ENCODE peak calls at places on chromosomes 4 and X, in nine cellular contexts. M, O, N, H, W, T, U, G and P are unnamed samples.

GRCh38 chr4:74364649-74365491 is at the start of gene EREG:
- DNase-seq in T (peak; percentile 7), O (peak; percentile 29), N (peak; percentile 51), W (peak; percentile 52), M (peak; percentile 88), H (no peak), G (peak; percentile 76), U (peak; percentile 68), P (peak; percentile 45)

GRCh38 chrX:124346877-124347241 is 496 bp downstream of the SH2D1A start:
- DNase-seq in N (no peak), G (no peak), M (no peak), O (no peak), T (no peak), W (no peak), H (no peak), U (no peak), P (no peak)

GRCh38 chr4:74481891-74482609 is 37.1 kb downstream of the AREG start:
- DNase-seq in O (no peak), H (no peak), W (no peak), G (no peak), T (no peak), N (no peak), U (no peak), M (no peak), P (no peak)

GRCh38 chrX:140917354-140918115 is 84.9 kb upstream of the SPANXB1 start:
- DNase-seq in W (no peak), N (no peak), G (no peak), O (no peak), U (no peak), H (no peak), M (no peak), T (no peak), P (no peak)

GRCh38 chr4:87839309-87839946 is 6.7 kb downstream of the MEPE start:
- DNase-seq in M (peak; percentile 34), T (no peak), U (peak; percentile 37), W (peak; percentile 35), N (peak; percentile 23), O (peak; percentile 59), H (peak; percentile 16), G (peak; percentile 27), P (no peak)

GRCh38 chrX:41946230-41946629 is 22.9 kb upstream of the CASK start:
- DNase-seq in H (no peak), O (no peak), M (no peak), G (no peak), N (no peak), U (no peak), W (no peak), T (no peak), P (no peak)

GRCh38 chrX:55187281-55187680 is 32.9 kb upstream of the PAGE5 start:
- DNase-seq in H (no peak), W (peak; percentile 3), T (no peak), M (no peak), G (no peak), U (no peak), O (no peak), N (peak; percentile 47), P (no peak)

GRCh38 chr4:5511791-5512190 is 196.6 kb downstream of the EVC2 start:
- DNase-seq in H (no peak), N (peak; percentile 43), W (no peak), T (no peak), O (peak; percentile 60), U (peak; percentile 51), M (no peak), G (no peak), P (no peak)

DNA sequence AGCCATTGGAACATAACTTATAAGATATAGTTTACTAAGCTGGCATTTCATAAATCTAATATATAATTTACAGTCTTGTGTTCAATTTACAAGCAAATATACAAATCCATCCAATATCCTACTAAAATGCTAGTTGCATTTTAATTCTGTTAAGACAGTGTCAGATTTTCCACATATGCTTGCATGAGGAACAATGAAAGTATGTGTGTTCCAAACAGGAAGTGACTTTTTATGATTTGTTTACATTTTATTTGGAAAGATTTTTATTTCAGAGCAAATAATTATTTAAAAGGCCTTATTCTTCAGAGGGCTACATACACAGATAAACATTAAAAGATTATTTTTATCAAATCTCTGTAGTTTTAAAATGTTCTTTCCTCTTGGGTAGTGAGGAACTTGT is 130.1 kb downstream of the KLHL34 start:
- DNase-seq in G (no peak), M (no peak), U (peak; percentile 15), N (no peak), O (peak; percentile 16), H (no peak), T (no peak), W (no peak), P (no peak)
- TF ChIP-seq CTCF in G (no peak), M (no peak), U (no peak), N (no peak), O (no peak), H (no peak), T (no peak), W (no peak), P (no peak)

DNA sequence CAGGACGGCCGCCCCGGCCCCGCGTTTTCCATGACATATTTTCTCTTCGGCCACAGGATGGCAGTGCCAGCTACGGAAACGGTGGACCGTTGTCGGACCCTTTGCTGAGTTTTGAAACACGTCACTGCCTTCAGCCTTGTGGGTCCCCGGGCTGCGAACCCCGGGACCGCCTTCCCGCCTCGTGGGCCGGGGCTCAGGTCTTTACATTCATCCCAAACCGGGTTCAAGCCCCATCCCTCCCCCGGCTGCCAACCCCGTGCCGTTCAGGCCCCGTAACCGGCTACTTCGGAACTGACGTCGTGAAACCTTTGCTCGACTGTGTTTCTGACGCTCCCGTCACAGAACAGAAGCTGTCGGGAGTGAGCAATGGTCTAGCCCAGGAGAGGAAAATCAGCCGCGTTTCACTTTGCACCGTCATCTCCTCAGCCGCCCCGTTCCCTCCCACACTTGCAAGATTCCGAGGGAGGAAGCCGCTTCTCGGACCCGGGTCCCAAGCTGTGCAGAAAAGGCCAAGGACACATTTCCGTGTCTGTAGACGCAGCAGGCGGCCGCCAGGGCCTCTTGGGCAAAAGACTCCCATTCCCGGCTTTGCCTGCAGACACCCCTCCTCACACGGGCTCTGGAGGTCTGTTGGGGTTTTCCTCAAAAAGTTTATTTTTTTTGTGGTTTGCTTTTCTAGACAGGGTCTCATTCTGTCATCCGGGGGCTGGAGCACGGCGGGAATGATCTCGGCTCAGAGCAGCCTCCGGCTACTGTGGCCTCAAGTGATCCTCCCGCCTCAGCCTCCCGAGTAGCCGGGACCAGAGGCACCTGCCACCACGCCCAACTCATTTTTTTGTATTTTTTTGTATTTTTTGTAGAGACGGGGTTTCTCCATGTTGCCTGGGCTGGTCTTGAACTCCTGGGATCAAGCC is 41.4 kb upstream of the PPP2R3B start:
- DNase-seq in G (peak; percentile 63), H (peak; percentile 20), N (no peak), M (peak; percentile 74), U (no peak), O (peak; percentile 19), T (no peak), W (no peak), P (peak; percentile 65)
- TF ChIP-seq CTCF in G (peak; percentile 46), H (peak; percentile 42), N (no peak), M (peak; percentile 56), U (no peak), O (peak; percentile 38), T (no peak), W (no peak), P (peak; percentile 65)

GRCh38 chrX:149827254-149827653 is 45.5 kb downstream of the MAGEA9 start:
- DNase-seq in H (no peak), U (no peak), W (no peak), O (no peak), G (no peak), M (no peak), T (no peak), N (no peak), P (no peak)

GRCh38 chrX:149837167-149837566 is 43.8 kb upstream of the MAGEA8 start:
- DNase-seq in W (no peak), G (no peak), O (no peak), N (no peak), M (no peak), U (no peak), T (no peak), H (no peak), P (no peak)

GRCh38 chrX:149829751-149830191 is 48.0 kb downstream of the MAGEA9 start:
- DNase-seq in U (peak; percentile 77), M (no peak), G (no peak), W (peak; percentile 6), H (no peak), O (peak; percentile 39), T (peak; percentile 34), N (peak; percentile 88), P (no peak)

GRCh38 chrX:149830192-149830873 is 48.6 kb downstream of the MAGEA9 start:
- DNase-seq in O (peak; percentile 21), N (peak; percentile 42), M (no peak), G (peak; percentile 50), H (no peak), W (no peak), U (peak; percentile 38), T (peak; percentile 72), P (peak; percentile 25)

DNA sequence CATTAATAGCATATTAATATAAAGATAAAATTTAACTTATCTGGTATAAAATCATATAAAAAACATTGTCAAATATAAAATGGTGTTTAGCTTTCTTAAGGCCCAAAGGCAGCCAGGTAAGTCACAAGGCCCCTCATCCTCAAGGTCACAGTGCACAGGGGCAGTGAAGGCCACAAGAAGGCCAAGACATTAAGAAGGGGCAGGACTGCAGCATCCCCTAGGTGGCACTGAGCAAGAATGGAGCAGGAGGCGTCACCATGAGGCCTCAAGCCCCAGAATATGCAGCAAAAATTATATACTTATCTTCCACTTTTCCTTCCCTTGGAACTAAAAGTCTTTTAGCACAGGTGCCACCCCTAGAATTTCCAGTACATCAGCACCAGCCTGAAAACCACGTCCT is 49.5 kb upstream of the MAGEA8 start:
- DNase-seq in M (peak; percentile 1), T (no peak), U (no peak), G (no peak), H (no peak), W (no peak), N (no peak), O (no peak), P (no peak)
- TF ChIP-seq CTCF in M (no peak), T (peak; percentile 3), U (no peak), G (no peak), H (no peak), W (no peak), N (no peak), O (no peak), P (no peak)

GRCh38 chr4:929970-930625 is 2.0 kb downstream of the GAK start:
- DNase-seq in T (no peak), M (no peak), G (no peak), W (no peak), U (no peak), O (no peak), N (no peak), H (no peak), P (no peak)

GRCh38 chr4:932713-933070 is 432 bp downstream of the TMEM175 start:
- DNase-seq in O (no peak), G (peak; percentile 34), N (no peak), T (no peak), H (peak; percentile 57), U (no peak), W (peak; percentile 23), M (no peak), P (no peak)

GRCh38 chr4:930827-931193 is 1.3 kb downstream of the GAK start:
- DNase-seq in G (no peak), H (no peak), O (no peak), M (no peak), W (no peak), T (no peak), N (no peak), U (no peak), P (no peak)

GRCh38 chr4:931194-931959 is 739 bp downstream of the GAK start:
- DNase-seq in M (no peak), T (no peak), W (peak; percentile 30), N (peak; percentile 38), O (peak; percentile 54), G (no peak), H (no peak), U (peak; percentile 41), P (no peak)

DNA sequence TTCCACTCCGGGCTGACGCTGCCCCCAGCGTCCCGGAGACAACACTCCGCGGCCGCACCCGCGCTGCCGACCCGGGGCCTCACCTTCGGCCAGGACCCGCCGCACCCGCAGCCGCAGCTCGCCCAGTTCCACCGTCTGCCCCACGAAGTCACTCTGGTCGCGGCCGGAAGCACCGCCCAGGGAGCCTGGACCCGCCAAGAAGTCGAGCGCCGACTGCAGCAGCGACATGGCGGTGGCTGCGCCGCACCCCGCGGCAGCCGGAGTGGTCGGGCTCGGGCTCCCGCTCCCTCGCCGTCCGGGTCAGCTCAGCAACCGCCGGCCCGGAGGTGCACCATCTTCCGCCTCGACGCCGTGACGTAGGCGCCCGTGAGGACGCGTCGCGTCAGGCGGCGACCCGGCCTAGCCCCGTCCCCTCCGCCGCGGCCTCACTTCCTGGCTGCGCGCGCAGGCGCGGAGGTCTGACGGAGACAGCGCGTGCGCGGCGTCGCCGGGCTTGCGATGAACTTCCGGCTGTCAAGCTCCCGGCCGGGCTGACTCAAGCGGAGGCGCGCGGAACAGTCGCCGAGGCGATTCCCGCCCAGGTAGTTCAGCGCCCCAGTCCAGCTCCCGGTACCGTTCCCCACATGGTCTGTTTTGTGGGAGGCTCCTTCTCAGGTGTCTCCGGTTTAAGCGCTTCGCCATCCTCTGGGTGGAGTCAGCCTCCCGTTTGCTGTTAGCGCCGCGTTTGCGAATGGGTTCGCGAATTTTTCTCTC is at the start of the genes GAK and TMEM175:
- DNase-seq in N (peak; percentile 96), U (peak; percentile 90), G (peak; percentile 97), O (peak; percentile 92), H (peak; percentile 96), W (peak; percentile 97), T (peak; percentile 99), M (peak; percentile 94), P (peak; percentile 94)
- TF ChIP-seq CTCF in N (no peak), U (no peak), G (no peak), O (peak; percentile 0), H (no peak), W (no peak), T (no peak), M (no peak), P (peak; percentile 8)